ENCODE peak calls at places on chromosomes 11 and 22, in ten cellular contexts. One of them, this sample, is unnamed.

GRCh38 chr11:119780264-119780953 is 51.4 kb upstream of the NECTIN1 start:
- DNase-seq in right atrium auricular region: no peak
- DNase-seq in HCT116: no peak
- DNase-seq in fibroblast of the aortic adventitia: no peak
- DNase-seq in heart left ventricle: peak; percentile 63
- DNase-seq in fibroblast of lung: no peak
- DNase-seq in keratinocyte: no peak
- DNase-seq in IMR-90: no peak
- DNase-seq in CD8-positive, alpha-beta T cell: no peak
- DNase-seq in B cell: no peak
- DNase-seq in this sample: no peak

GRCh38 chr11:110497204-110497987 is 67.6 kb downstream of the FDX1 start:
- DNase-seq in fibroblast of lung: no peak
- DNase-seq in keratinocyte: no peak
- DNase-seq in heart left ventricle: no peak
- DNase-seq in B cell: no peak
- DNase-seq in HCT116: no peak
- DNase-seq in CD8-positive, alpha-beta T cell: no peak
- DNase-seq in right atrium auricular region: no peak
- DNase-seq in IMR-90: no peak
- DNase-seq in fibroblast of the aortic adventitia: peak; percentile 41
- DNase-seq in this sample: no peak

GRCh38 chr11:129694538-129694937 is 121.1 kb upstream of the TMEM45B start:
- DNase-seq in IMR-90: no peak
- DNase-seq in right atrium auricular region: no peak
- DNase-seq in keratinocyte: no peak
- DNase-seq in HCT116: no peak
- DNase-seq in CD8-positive, alpha-beta T cell: no peak
- DNase-seq in B cell: no peak
- DNase-seq in heart left ventricle: no peak
- DNase-seq in fibroblast of the aortic adventitia: no peak
- DNase-seq in fibroblast of lung: no peak
- DNase-seq in this sample: peak; percentile 81

GRCh38 chr22:42752912-42753311 is 32.2 kb upstream of the A4GALT start:
- DNase-seq in CD8-positive, alpha-beta T cell: no peak
- DNase-seq in fibroblast of the aortic adventitia: peak; percentile 83
- DNase-seq in HCT116: no peak
- DNase-seq in B cell: no peak
- DNase-seq in heart left ventricle: no peak
- DNase-seq in right atrium auricular region: no peak
- DNase-seq in IMR-90: no peak
- DNase-seq in keratinocyte: no peak
- DNase-seq in fibroblast of lung: no peak
- DNase-seq in this sample: no peak

GRCh38 chr11:83773950-83774880 is 488.0 kb upstream of the CCDC90B start:
- DNase-seq in fibroblast of the aortic adventitia: peak; percentile 33
- DNase-seq in keratinocyte: no peak
- DNase-seq in right atrium auricular region: no peak
- DNase-seq in HCT116: no peak
- DNase-seq in fibroblast of lung: no peak
- DNase-seq in heart left ventricle: no peak
- DNase-seq in B cell: no peak
- DNase-seq in CD8-positive, alpha-beta T cell: no peak
- DNase-seq in IMR-90: peak; percentile 27
- DNase-seq in this sample: no peak

GRCh38 chr11:75186999-75187398 is 36.1 kb downstream of the SLCO2B1 start:
- DNase-seq in fibroblast of lung: no peak
- DNase-seq in HCT116: no peak
- DNase-seq in right atrium auricular region: no peak
- DNase-seq in keratinocyte: no peak
- DNase-seq in IMR-90: no peak
- DNase-seq in fibroblast of the aortic adventitia: no peak
- DNase-seq in CD8-positive, alpha-beta T cell: no peak
- DNase-seq in heart left ventricle: no peak
- DNase-seq in B cell: no peak
- DNase-seq in this sample: no peak

GRCh38 chr22:44479662-44480061 is 18.4 kb downstream of the RTL6 start:
- DNase-seq in CD8-positive, alpha-beta T cell: no peak
- DNase-seq in heart left ventricle: no peak
- DNase-seq in right atrium auricular region: no peak
- DNase-seq in B cell: no peak
- DNase-seq in IMR-90: no peak
- DNase-seq in fibroblast of lung: no peak
- DNase-seq in fibroblast of the aortic adventitia: no peak
- DNase-seq in HCT116: no peak
- DNase-seq in keratinocyte: no peak
- DNase-seq in this sample: no peak

GRCh38 chr11:69040581-69041260 is 8.0 kb upstream of the TPCN2 start:
- DNase-seq in HCT116: no peak
- DNase-seq in right atrium auricular region: no peak
- DNase-seq in IMR-90: peak; percentile 86
- DNase-seq in fibroblast of the aortic adventitia: peak; percentile 88
- DNase-seq in CD8-positive, alpha-beta T cell: no peak
- DNase-seq in fibroblast of lung: peak; percentile 87
- DNase-seq in B cell: no peak
- DNase-seq in heart left ventricle: no peak
- DNase-seq in keratinocyte: no peak
- DNase-seq in this sample: no peak

GRCh38 chr22:50034126-50035081 is 21.8 kb upstream of the IL17REL start:
- DNase-seq in B cell: peak; percentile 38
- DNase-seq in heart left ventricle: no peak
- DNase-seq in fibroblast of lung: no peak
- DNase-seq in CD8-positive, alpha-beta T cell: no peak
- DNase-seq in IMR-90: no peak
- DNase-seq in keratinocyte: no peak
- DNase-seq in right atrium auricular region: no peak
- DNase-seq in fibroblast of the aortic adventitia: no peak
- DNase-seq in HCT116: no peak
- DNase-seq in this sample: no peak

GRCh38 chr22:40178417-40179409 is 988 bp downstream of the TNRC6B start:
- DNase-seq in HCT116: no peak
- DNase-seq in B cell: peak; percentile 31
- DNase-seq in right atrium auricular region: no peak
- DNase-seq in IMR-90: peak; percentile 57
- DNase-seq in heart left ventricle: no peak
- DNase-seq in fibroblast of lung: peak; percentile 48
- DNase-seq in keratinocyte: no peak
- DNase-seq in CD8-positive, alpha-beta T cell: peak; percentile 48
- DNase-seq in fibroblast of the aortic adventitia: peak; percentile 54
- DNase-seq in this sample: peak; percentile 66

GRCh38 chr11:118888398-118888797 is 4.7 kb downstream of the CXCR5 start:
- DNase-seq in heart left ventricle: no peak
- DNase-seq in keratinocyte: no peak
- DNase-seq in B cell: no peak
- DNase-seq in right atrium auricular region: no peak
- DNase-seq in fibroblast of the aortic adventitia: no peak
- DNase-seq in CD8-positive, alpha-beta T cell: no peak
- DNase-seq in HCT116: peak; percentile 68
- DNase-seq in IMR-90: no peak
- DNase-seq in fibroblast of lung: no peak
- DNase-seq in this sample: no peak

GRCh38 chr22:28802595-28803087 is 2.3 kb upstream of the XBP1 start:
- DNase-seq in fibroblast of lung: no peak
- DNase-seq in IMR-90: no peak
- DNase-seq in keratinocyte: no peak
- DNase-seq in B cell: peak; percentile 26
- DNase-seq in HCT116: no peak
- DNase-seq in CD8-positive, alpha-beta T cell: no peak
- DNase-seq in right atrium auricular region: no peak
- DNase-seq in heart left ventricle: no peak
- DNase-seq in fibroblast of the aortic adventitia: no peak
- DNase-seq in this sample: no peak
- TF ChIP-seq CTCF in fibroblast of lung: no peak
- TF ChIP-seq CTCF in IMR-90: no peak
- TF ChIP-seq CTCF in keratinocyte: no peak
- TF ChIP-seq CTCF in B cell: no peak
- TF ChIP-seq CTCF in HCT116: no peak
- TF ChIP-seq CTCF in CD8-positive, alpha-beta T cell: no peak
- TF ChIP-seq CTCF in right atrium auricular region: no peak
- TF ChIP-seq CTCF in heart left ventricle: no peak
- TF ChIP-seq CTCF in fibroblast of the aortic adventitia: no peak
- TF ChIP-seq CTCF in this sample: no peak

GRCh38 chr11:35248558-35249323 is 109.8 kb downstream of the CD44 start:
- DNase-seq in keratinocyte: no peak
- DNase-seq in B cell: no peak
- DNase-seq in fibroblast of the aortic adventitia: no peak
- DNase-seq in right atrium auricular region: no peak
- DNase-seq in IMR-90: no peak
- DNase-seq in heart left ventricle: no peak
- DNase-seq in HCT116: no peak
- DNase-seq in fibroblast of lung: no peak
- DNase-seq in CD8-positive, alpha-beta T cell: no peak
- DNase-seq in this sample: no peak
- TF ChIP-seq CTCF in keratinocyte: no peak
- TF ChIP-seq CTCF in B cell: no peak
- TF ChIP-seq CTCF in fibroblast of the aortic adventitia: no peak
- TF ChIP-seq CTCF in right atrium auricular region: no peak
- TF ChIP-seq CTCF in IMR-90: no peak
- TF ChIP-seq CTCF in heart left ventricle: no peak
- TF ChIP-seq CTCF in HCT116: no peak
- TF ChIP-seq CTCF in fibroblast of lung: no peak
- TF ChIP-seq CTCF in CD8-positive, alpha-beta T cell: no peak
- TF ChIP-seq CTCF in this sample: no peak

DNA sequence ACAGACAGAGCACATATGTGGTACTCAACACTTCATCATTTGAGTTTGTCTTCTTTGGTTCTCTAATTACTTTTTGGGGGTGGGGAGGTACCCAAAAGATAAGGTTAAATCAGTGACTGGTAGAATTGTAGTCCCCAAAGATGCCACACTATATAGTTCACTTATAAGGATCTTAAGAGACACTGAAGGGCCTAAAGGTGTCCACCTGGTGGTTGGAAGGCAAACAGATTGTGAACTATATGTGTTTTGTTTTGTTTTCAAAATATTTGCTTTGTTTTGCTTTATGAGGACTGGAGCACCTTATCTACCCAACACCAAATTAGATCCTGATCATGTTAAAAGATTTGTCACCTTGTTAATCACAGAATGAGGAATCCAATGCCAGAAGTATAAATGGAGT is 136.1 kb downstream of the DCDC1 start:
- DNase-seq in keratinocyte: no peak
- DNase-seq in HCT116: peak; percentile 29
- DNase-seq in heart left ventricle: no peak
- DNase-seq in fibroblast of the aortic adventitia: no peak
- DNase-seq in right atrium auricular region: no peak
- DNase-seq in IMR-90: no peak
- DNase-seq in fibroblast of lung: peak; percentile 8
- DNase-seq in B cell: no peak
- DNase-seq in CD8-positive, alpha-beta T cell: no peak
- DNase-seq in this sample: no peak
- TF ChIP-seq CTCF in keratinocyte: peak; percentile 33
- TF ChIP-seq CTCF in HCT116: peak; percentile 40
- TF ChIP-seq CTCF in heart left ventricle: no peak
- TF ChIP-seq CTCF in fibroblast of the aortic adventitia: no peak
- TF ChIP-seq CTCF in right atrium auricular region: peak; percentile 23
- TF ChIP-seq CTCF in IMR-90: no peak
- TF ChIP-seq CTCF in fibroblast of lung: no peak
- TF ChIP-seq CTCF in B cell: no peak
- TF ChIP-seq CTCF in CD8-positive, alpha-beta T cell: no peak
- TF ChIP-seq CTCF in this sample: no peak

GRCh38 chr11:112440518-112440917 is 179.9 kb upstream of the PLET1 start:
- DNase-seq in B cell: no peak
- DNase-seq in heart left ventricle: no peak
- DNase-seq in HCT116: peak; percentile 13
- DNase-seq in IMR-90: no peak
- DNase-seq in CD8-positive, alpha-beta T cell: no peak
- DNase-seq in keratinocyte: no peak
- DNase-seq in fibroblast of lung: no peak
- DNase-seq in right atrium auricular region: no peak
- DNase-seq in fibroblast of the aortic adventitia: no peak
- DNase-seq in this sample: no peak
- TF ChIP-seq CTCF in B cell: no peak
- TF ChIP-seq CTCF in heart left ventricle: no peak
- TF ChIP-seq CTCF in HCT116: no peak
- TF ChIP-seq CTCF in IMR-90: no peak
- TF ChIP-seq CTCF in CD8-positive, alpha-beta T cell: no peak
- TF ChIP-seq CTCF in keratinocyte: no peak
- TF ChIP-seq CTCF in fibroblast of lung: no peak
- TF ChIP-seq CTCF in right atrium auricular region: no peak
- TF ChIP-seq CTCF in fibroblast of the aortic adventitia: no peak
- TF ChIP-seq CTCF in this sample: no peak

GRCh38 chr11:11028017-11028692 is 170.3 kb upstream of the ZBED5 start:
- DNase-seq in HCT116: peak; percentile 47
- DNase-seq in IMR-90: peak; percentile 44
- DNase-seq in fibroblast of lung: peak; percentile 50
- DNase-seq in B cell: peak; percentile 39
- DNase-seq in heart left ventricle: peak; percentile 55
- DNase-seq in right atrium auricular region: peak; percentile 75
- DNase-seq in CD8-positive, alpha-beta T cell: peak; percentile 81
- DNase-seq in keratinocyte: peak; percentile 30
- DNase-seq in fibroblast of the aortic adventitia: peak; percentile 53
- DNase-seq in this sample: peak; percentile 88
- TF ChIP-seq CTCF in HCT116: peak; percentile 76
- TF ChIP-seq CTCF in IMR-90: peak; percentile 72
- TF ChIP-seq CTCF in fibroblast of lung: peak; percentile 82
- TF ChIP-seq CTCF in B cell: peak; percentile 93
- TF ChIP-seq CTCF in heart left ventricle: peak; percentile 69
- TF ChIP-seq CTCF in right atrium auricular region: peak; percentile 89
- TF ChIP-seq CTCF in CD8-positive, alpha-beta T cell: peak; percentile 81
- TF ChIP-seq CTCF in keratinocyte: peak; percentile 91
- TF ChIP-seq CTCF in fibroblast of the aortic adventitia: peak; percentile 81
- TF ChIP-seq CTCF in this sample: peak; percentile 90